ENCODE peak calls at places on chromosomes 4 and X, in seven cellular contexts. A is caudate nucleus, E is astrocyte of the spinal cord, F is neuronal stem cell, Y is H4, R is OCI-LY7, Q is nephron progenitor cell. H is an unnamed sample.

GRCh38 chr4:109032676-109033075 is 269.8 kb downstream of the COL25A1 start:
- DNase-seq in A (no peak), E (no peak), F (peak; percentile 14), Y (no peak), R (no peak), Q (peak; percentile 9), H (no peak)

GRCh38 chrX:100995469-100995868 is 26.0 kb downstream of the ARL13A start:
- DNase-seq in A (peak; percentile 1), E (peak; percentile 80), F (no peak), Y (peak; percentile 69), R (no peak), Q (no peak), H (no peak)

GRCh38 chr4:114378306-114378903 is 220.2 kb upstream of the UGT8 start:
- DNase-seq in A (no peak), E (peak; percentile 58), F (no peak), Y (no peak), R (no peak), Q (no peak), H (no peak)

GRCh38 chr4:31187979-31188378 is 467.8 kb downstream of the PCDH7 start:
- DNase-seq in A (no peak), E (no peak), F (no peak), Y (no peak), R (no peak), Q (no peak), H (no peak)

GRCh38 chr4:165133150-165133549 is 20.5 kb upstream of the TMEM192 start:
- DNase-seq in A (no peak), E (no peak), F (no peak), Y (no peak), R (peak; percentile 28), Q (no peak), H (no peak)

GRCh38 chrX:17266171-17266570 is 108.8 kb upstream of the NHS start:
- DNase-seq in A (no peak), E (no peak), F (no peak), Y (no peak), R (no peak), Q (no peak), H (no peak)

GRCh38 chr4:176274441-176274840 is 5.4 kb upstream of the ASB5 start:
- DNase-seq in A (no peak), E (peak; percentile 37), F (no peak), Y (peak; percentile 65), R (no peak), Q (no peak), H (no peak)

GRCh38 chrX:10235851-10236250 is 79.1 kb downstream of the CLCN4 start:
- DNase-seq in A (no peak), E (peak; percentile 87), F (no peak), Y (peak; percentile 80), R (no peak), Q (no peak), H (no peak)

GRCh38 chr4:149754526-149754925 is 61.1 kb downstream of the IQCM start:
- DNase-seq in A (no peak), E (peak; percentile 48), F (no peak), Y (no peak), R (no peak), Q (no peak), H (no peak)

GRCh38 chr4:90317785-90318184 is 190.6 kb downstream of the CCSER1 start:
- DNase-seq in A (no peak), E (peak; percentile 95), F (no peak), Y (peak; percentile 95), R (no peak), Q (no peak), H (no peak)

GRCh38 chr4:166252487-166253402 is 379.7 kb downstream of the TLL1 start:
- DNase-seq in A (no peak), E (peak; percentile 29), F (peak; percentile 4), Y (peak; percentile 30), R (peak; percentile 28), Q (peak; percentile 6), H (no peak)

GRCh38 chrX:110182865-110183264 is 135.0 kb downstream of the AMMECR1 start:
- DNase-seq in A (no peak), E (no peak), F (no peak), Y (no peak), R (no peak), Q (no peak), H (no peak)

GRCh38 chr4:21982087-21982486 is 33.5 kb upstream of the KCNIP4 start:
- DNase-seq in A (no peak), E (no peak), F (peak; percentile 6), Y (no peak), R (no peak), Q (no peak), H (no peak)

GRCh38 chrX:139882299-139882698 is 50.6 kb downstream of the ATP11C start:
- DNase-seq in A (no peak), E (no peak), F (no peak), Y (no peak), R (no peak), Q (no peak), H (no peak)

GRCh38 chrX:16511776-16512400 is 138.1 kb upstream of the S100G start:
- DNase-seq in A (no peak), E (peak; percentile 42), F (no peak), Y (peak; percentile 42), R (no peak), Q (no peak), H (no peak)

GRCh38 chr4:96056346-96056934 is 216.5 kb downstream of the PDHA2 start:
- DNase-seq in A (no peak), E (no peak), F (peak; percentile 68), Y (no peak), R (no peak), Q (no peak), H (no peak)

GRCh38 chr4:22607382-22607781 is 85.4 kb upstream of the GBA3 start:
- DNase-seq in A (no peak), E (peak; percentile 24), F (peak; percentile 3), Y (peak; percentile 86), R (peak; percentile 31), Q (peak; percentile 28), H (no peak)

GRCh38 chr4:77010841-77011354 is 61.3 kb downstream of the SEPTIN11 start:
- DNase-seq in A (no peak), E (peak; percentile 81), F (no peak), Y (peak; percentile 37), R (no peak), Q (no peak), H (no peak)

GRCh38 chr4:159764343-159764952 is 661.6 kb downstream of the RAPGEF2 start:
- DNase-seq in A (no peak), E (peak; percentile 85), F (peak; percentile 69), Y (peak; percentile 67), R (peak; percentile 18), Q (peak; percentile 22), H (no peak)

GRCh38 chrX:40282901-40283674 is 185.3 kb upstream of the BCOR start:
- DNase-seq in A (no peak), E (peak; percentile 45), F (no peak), Y (no peak), R (no peak), Q (no peak), H (no peak)